ENCODE peak calls at places on chromosomes 7 and 10, in nine cellular contexts. X is substantia nigra; W is tibial artery; A is NCI-H2171 treated with DMSO at 0.1 percent for 48 hours; E is Right ventricle myocardium inferior; Q is spleen; V is stimulated activated naive CD4-positive, alpha-beta T cell; F is activated CD4-positive, alpha-beta T cell treated with anti-CD3 and anti-CD28 coated beads for 36 hours; T is sigmoid colon. I is an unnamed sample.

GRCh38 chr7:50953820-50954219 is 171.1 kb upstream of the GRB10 start:
- DNase-seq in E (no peak), A (no peak), Q (no peak), V (no peak), F (no peak), T (no peak), W (no peak), X (no peak), I (no peak)

GRCh38 chr10:24463683-24464426 is 254.9 kb downstream of the KIAA1217 start:
- DNase-seq in W (no peak), E (no peak), V (no peak), X (no peak), Q (no peak), A (no peak), F (peak), T (no peak), I (no peak)

GRCh38 chr7:81245353-81245752 is 326.5 kb upstream of the SEMA3C start:
- DNase-seq in V (no peak), E (no peak), F (no peak), W (no peak), Q (no peak), X (no peak), A (no peak), T (no peak), I (no peak)

GRCh38 chr10:117818696-117819095 is 228.0 kb downstream of the RAB11FIP2 start:
- DNase-seq in T (no peak), W (no peak), A (no peak), E (no peak), X (no peak), V (no peak), Q (no peak), F (no peak), I (no peak)

GRCh38 chr10:29131952-29132820 is 156.7 kb upstream of the LYZL1 start:
- DNase-seq in F (no peak), E (no peak), A (no peak), W (no peak), V (no peak), Q (no peak), X (no peak), T (no peak), I (peak)

GRCh38 chr7:3439333-3440030 is 138.4 kb downstream of the SDK1 start:
- DNase-seq in Q (no peak), F (no peak), X (no peak), V (no peak), E (no peak), T (no peak), A (no peak), W (no peak), I (no peak)

GRCh38 chr7:93053946-93054943 is 63.5 kb downstream of the SAMD9 start:
- DNase-seq in E (no peak), W (no peak), T (no peak), A (no peak), F (no peak), V (no peak), Q (no peak), X (no peak), I (no peak)

GRCh38 chr7:17392846-17393245 is 94.4 kb downstream of the AHR start:
- DNase-seq in Q (no peak), A (no peak), X (no peak), V (no peak), T (no peak), W (no peak), F (no peak), E (no peak), I (no peak)

GRCh38 chr7:38840736-38841460 is 68.1 kb downstream of the VPS41 start:
- DNase-seq in T (no peak), V (no peak), Q (no peak), X (no peak), E (no peak), F (no peak), W (no peak), A (no peak), I (no peak)

GRCh38 chr7:108017776-108018151 is 14.8 kb upstream of the LAMB1 start:
- DNase-seq in A (peak), T (no peak), V (no peak), F (no peak), X (no peak), E (no peak), W (no peak), Q (no peak), I (no peak)

GRCh38 chr7:23276381-23276780 is 22.8 kb upstream of the MALSU1 start:
- DNase-seq in W (no peak), A (no peak), F (no peak), E (no peak), V (no peak), Q (no peak), X (no peak), T (no peak), I (peak)

GRCh38 chr7:131625817-131626372 is 69.5 kb upstream of the PODXL start:
- DNase-seq in A (no peak), X (no peak), V (no peak), Q (no peak), E (no peak), T (no peak), W (no peak), F (no peak), I (no peak)

GRCh38 chr10:62426086-62426485 is 51.9 kb downstream of the ZNF365 start:
- DNase-seq in E (no peak), V (no peak), Q (no peak), X (no peak), F (peak), T (no peak), A (no peak), W (no peak), I (no peak)

I was measured in NCI-H2081.